ENCODE peak calls at places on chromosomes 5 and 9, in ten cellular contexts. One of them, this sample, is unnamed.

GRCh38 chr5:22572941-22573340 is 280.2 kb downstream of the CDH12 start:
- DNase-seq in A673: no peak
- DNase-seq in pancreas: no peak
- DNase-seq in spleen: no peak
- DNase-seq in heart right ventricle: no peak
- DNase-seq in CD4-positive, CD25-positive, alpha-beta regulatory T cell: no peak
- DNase-seq in Peyer's patch: no peak
- DNase-seq in GM23338: no peak
- DNase-seq in HL-60: no peak
- DNase-seq in right lobe of liver: no peak
- DNase-seq in this sample: no peak

GRCh38 chr9:4490705-4491620 is 695 bp downstream of the SLC1A1 start:
- DNase-seq in heart right ventricle: peak
- DNase-seq in spleen: no peak
- DNase-seq in GM23338: peak
- DNase-seq in Peyer's patch: peak
- DNase-seq in pancreas: no peak
- DNase-seq in CD4-positive, CD25-positive, alpha-beta regulatory T cell: peak
- DNase-seq in HL-60: no peak
- DNase-seq in A673: peak
- DNase-seq in right lobe of liver: peak
- DNase-seq in this sample: peak

GRCh38 chr9:106421772-106422171 is 441.2 kb upstream of the ZNF462 start:
- DNase-seq in Peyer's patch: no peak
- DNase-seq in HL-60: no peak
- DNase-seq in pancreas: no peak
- DNase-seq in right lobe of liver: no peak
- DNase-seq in spleen: no peak
- DNase-seq in GM23338: no peak
- DNase-seq in heart right ventricle: no peak
- DNase-seq in A673: no peak
- DNase-seq in CD4-positive, CD25-positive, alpha-beta regulatory T cell: no peak
- DNase-seq in this sample: no peak

GRCh38 chr5:146623657-146624056 is 107.7 kb upstream of the GPR151 start:
- DNase-seq in pancreas: no peak
- DNase-seq in HL-60: no peak
- DNase-seq in spleen: no peak
- DNase-seq in right lobe of liver: no peak
- DNase-seq in CD4-positive, CD25-positive, alpha-beta regulatory T cell: no peak
- DNase-seq in A673: no peak
- DNase-seq in Peyer's patch: no peak
- DNase-seq in heart right ventricle: no peak
- DNase-seq in GM23338: no peak
- DNase-seq in this sample: no peak

GRCh38 chr5:139287890-139288635 is 5.5 kb upstream of the MATR3 start:
- DNase-seq in HL-60: no peak
- DNase-seq in heart right ventricle: no peak
- DNase-seq in GM23338: no peak
- DNase-seq in CD4-positive, CD25-positive, alpha-beta regulatory T cell: no peak
- DNase-seq in right lobe of liver: no peak
- DNase-seq in pancreas: no peak
- DNase-seq in Peyer's patch: no peak
- DNase-seq in spleen: no peak
- DNase-seq in A673: no peak
- DNase-seq in this sample: no peak

GRCh38 chr9:133141833-133142594 is 21.0 kb upstream of the RALGDS start:
- DNase-seq in HL-60: no peak
- DNase-seq in Peyer's patch: peak
- DNase-seq in spleen: peak
- DNase-seq in right lobe of liver: no peak
- DNase-seq in pancreas: peak
- DNase-seq in A673: no peak
- DNase-seq in GM23338: no peak
- DNase-seq in heart right ventricle: peak
- DNase-seq in CD4-positive, CD25-positive, alpha-beta regulatory T cell: peak
- DNase-seq in this sample: no peak

GRCh38 chr9:111980398-111980797 is 83.8 kb downstream of the UGCG start:
- DNase-seq in right lobe of liver: peak
- DNase-seq in Peyer's patch: no peak
- DNase-seq in HL-60: no peak
- DNase-seq in heart right ventricle: no peak
- DNase-seq in GM23338: no peak
- DNase-seq in spleen: no peak
- DNase-seq in CD4-positive, CD25-positive, alpha-beta regulatory T cell: no peak
- DNase-seq in A673: no peak
- DNase-seq in pancreas: no peak
- DNase-seq in this sample: no peak

GRCh38 chr5:40401965-40402364 is 277.8 kb upstream of the PTGER4 start:
- DNase-seq in CD4-positive, CD25-positive, alpha-beta regulatory T cell: no peak
- DNase-seq in A673: peak
- DNase-seq in spleen: no peak
- DNase-seq in heart right ventricle: no peak
- DNase-seq in GM23338: no peak
- DNase-seq in Peyer's patch: no peak
- DNase-seq in HL-60: no peak
- DNase-seq in right lobe of liver: no peak
- DNase-seq in pancreas: no peak
- DNase-seq in this sample: no peak

GRCh38 chr5:157548513-157549282 is 26.9 kb downstream of the ADAM19 start:
- DNase-seq in HL-60: no peak
- DNase-seq in spleen: no peak
- DNase-seq in pancreas: no peak
- DNase-seq in right lobe of liver: peak
- DNase-seq in Peyer's patch: no peak
- DNase-seq in heart right ventricle: no peak
- DNase-seq in CD4-positive, CD25-positive, alpha-beta regulatory T cell: no peak
- DNase-seq in GM23338: no peak
- DNase-seq in A673: no peak
- DNase-seq in this sample: no peak

GRCh38 chr5:55638455-55638854 is 73.7 kb downstream of the SLC38A9 start:
- DNase-seq in Peyer's patch: no peak
- DNase-seq in CD4-positive, CD25-positive, alpha-beta regulatory T cell: no peak
- DNase-seq in GM23338: no peak
- DNase-seq in A673: no peak
- DNase-seq in heart right ventricle: no peak
- DNase-seq in HL-60: no peak
- DNase-seq in spleen: no peak
- DNase-seq in pancreas: no peak
- DNase-seq in right lobe of liver: no peak
- DNase-seq in this sample: no peak

GRCh38 chr5:64592942-64593341 is 87.1 kb downstream of the RGS7BP start:
- DNase-seq in pancreas: no peak
- DNase-seq in A673: no peak
- DNase-seq in GM23338: no peak
- DNase-seq in heart right ventricle: no peak
- DNase-seq in HL-60: no peak
- DNase-seq in Peyer's patch: no peak
- DNase-seq in CD4-positive, CD25-positive, alpha-beta regulatory T cell: no peak
- DNase-seq in right lobe of liver: no peak
- DNase-seq in spleen: no peak
- DNase-seq in this sample: no peak

GRCh38 chr5:138138949-138139775 is at the start of gene NME5:
- DNase-seq in HL-60: peak
- DNase-seq in CD4-positive, CD25-positive, alpha-beta regulatory T cell: no peak
- DNase-seq in pancreas: peak
- DNase-seq in spleen: peak
- DNase-seq in GM23338: peak
- DNase-seq in right lobe of liver: peak
- DNase-seq in Peyer's patch: peak
- DNase-seq in heart right ventricle: peak
- DNase-seq in A673: peak
- DNase-seq in this sample: peak

GRCh38 chr5:54455413-54456157 is at the start of gene HSPB3:
- DNase-seq in right lobe of liver: no peak
- DNase-seq in HL-60: no peak
- DNase-seq in spleen: no peak
- DNase-seq in GM23338: no peak
- DNase-seq in Peyer's patch: no peak
- DNase-seq in pancreas: no peak
- DNase-seq in CD4-positive, CD25-positive, alpha-beta regulatory T cell: no peak
- DNase-seq in A673: peak
- DNase-seq in heart right ventricle: peak
- DNase-seq in this sample: no peak

GRCh38 chr5:125785407-125785806 is 637.8 kb upstream of the GRAMD2B start:
- DNase-seq in spleen: no peak
- DNase-seq in CD4-positive, CD25-positive, alpha-beta regulatory T cell: no peak
- DNase-seq in Peyer's patch: no peak
- DNase-seq in right lobe of liver: no peak
- DNase-seq in heart right ventricle: no peak
- DNase-seq in pancreas: no peak
- DNase-seq in GM23338: no peak
- DNase-seq in HL-60: no peak
- DNase-seq in A673: no peak
- DNase-seq in this sample: no peak

GRCh38 chr9:104802110-104802509 is 38.2 kb downstream of the NIPSNAP3B start:
- DNase-seq in pancreas: no peak
- DNase-seq in GM23338: no peak
- DNase-seq in HL-60: no peak
- DNase-seq in Peyer's patch: no peak
- DNase-seq in CD4-positive, CD25-positive, alpha-beta regulatory T cell: no peak
- DNase-seq in spleen: no peak
- DNase-seq in right lobe of liver: no peak
- DNase-seq in A673: no peak
- DNase-seq in heart right ventricle: no peak
- DNase-seq in this sample: no peak

GRCh38 chr9:108534741-108535140 is 321.0 kb downstream of the ACTL7B start:
- DNase-seq in pancreas: no peak
- DNase-seq in right lobe of liver: no peak
- DNase-seq in A673: no peak
- DNase-seq in heart right ventricle: no peak
- DNase-seq in CD4-positive, CD25-positive, alpha-beta regulatory T cell: no peak
- DNase-seq in HL-60: no peak
- DNase-seq in Peyer's patch: no peak
- DNase-seq in spleen: no peak
- DNase-seq in GM23338: no peak
- DNase-seq in this sample: no peak

GRCh38 chr9:18393340-18394130 is 80.4 kb upstream of the ADAMTSL1 start:
- DNase-seq in heart right ventricle: no peak
- DNase-seq in HL-60: no peak
- DNase-seq in Peyer's patch: no peak
- DNase-seq in GM23338: no peak
- DNase-seq in CD4-positive, CD25-positive, alpha-beta regulatory T cell: no peak
- DNase-seq in A673: peak
- DNase-seq in right lobe of liver: no peak
- DNase-seq in spleen: no peak
- DNase-seq in pancreas: peak
- DNase-seq in this sample: no peak

GRCh38 chr5:133685402-133686018 is 73.2 kb upstream of the FSTL4 start:
- DNase-seq in right lobe of liver: no peak
- DNase-seq in HL-60: no peak
- DNase-seq in pancreas: no peak
- DNase-seq in Peyer's patch: no peak
- DNase-seq in spleen: peak
- DNase-seq in CD4-positive, CD25-positive, alpha-beta regulatory T cell: no peak
- DNase-seq in GM23338: no peak
- DNase-seq in A673: no peak
- DNase-seq in heart right ventricle: no peak
- DNase-seq in this sample: no peak

GRCh38 chr5:159928122-159928960 is 12.1 kb downstream of the ADRA1B start:
- DNase-seq in heart right ventricle: peak
- DNase-seq in CD4-positive, CD25-positive, alpha-beta regulatory T cell: no peak
- DNase-seq in pancreas: no peak
- DNase-seq in spleen: no peak
- DNase-seq in A673: no peak
- DNase-seq in right lobe of liver: no peak
- DNase-seq in Peyer's patch: no peak
- DNase-seq in HL-60: no peak
- DNase-seq in GM23338: peak
- DNase-seq in this sample: no peak

GRCh38 chr5:172443441-172444109 is 10.8 kb downstream of the SH3PXD2B start:
- DNase-seq in pancreas: peak
- DNase-seq in right lobe of liver: no peak
- DNase-seq in heart right ventricle: peak
- DNase-seq in GM23338: no peak
- DNase-seq in spleen: peak
- DNase-seq in HL-60: no peak
- DNase-seq in CD4-positive, CD25-positive, alpha-beta regulatory T cell: no peak
- DNase-seq in A673: peak
- DNase-seq in Peyer's patch: peak
- DNase-seq in this sample: no peak
- H3K27ac ChIP-seq in pancreas: no peak
- H3K27ac ChIP-seq in right lobe of liver: no peak
- H3K27ac ChIP-seq in heart right ventricle: peak
- H3K27ac ChIP-seq in GM23338: no peak
- H3K27ac ChIP-seq in spleen: no peak
- H3K27ac ChIP-seq in HL-60: no peak
- H3K27ac ChIP-seq in CD4-positive, CD25-positive, alpha-beta regulatory T cell: no peak
- H3K27ac ChIP-seq in A673: no peak
- H3K27ac ChIP-seq in Peyer's patch: peak
- H3K27ac ChIP-seq in this sample: no peak

DNA sequence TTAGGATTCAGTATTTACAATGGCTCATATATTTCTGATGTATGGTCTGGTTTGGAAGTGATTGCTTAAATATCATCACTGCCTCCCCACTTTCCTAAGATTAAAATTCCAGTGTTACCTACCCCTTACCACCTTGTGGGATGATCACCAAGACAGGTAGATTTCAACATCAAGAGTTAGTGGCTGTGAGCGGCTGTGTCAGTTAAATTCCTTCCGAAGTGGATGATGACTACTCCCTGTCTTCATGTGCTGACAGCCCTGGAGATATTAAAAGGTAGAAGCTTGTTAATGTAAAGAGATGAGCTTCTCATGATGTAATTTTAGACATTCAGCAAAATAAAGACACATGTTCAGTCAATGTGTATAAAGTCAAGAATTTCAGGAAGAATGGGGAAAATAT is 4.2 kb downstream of the ITGA2 start:
- DNase-seq in GM23338: no peak
- DNase-seq in Peyer's patch: no peak
- DNase-seq in heart right ventricle: no peak
- DNase-seq in pancreas: no peak
- DNase-seq in A673: no peak
- DNase-seq in HL-60: no peak
- DNase-seq in right lobe of liver: no peak
- DNase-seq in spleen: no peak
- DNase-seq in CD4-positive, CD25-positive, alpha-beta regulatory T cell: no peak
- DNase-seq in this sample: no peak
- H3K4me3 ChIP-seq in GM23338: no peak
- H3K4me3 ChIP-seq in Peyer's patch: no peak
- H3K4me3 ChIP-seq in heart right ventricle: no peak
- H3K4me3 ChIP-seq in pancreas: no peak
- H3K4me3 ChIP-seq in A673: no peak
- H3K4me3 ChIP-seq in HL-60: no peak
- H3K4me3 ChIP-seq in right lobe of liver: no peak
- H3K4me3 ChIP-seq in spleen: no peak
- H3K4me3 ChIP-seq in CD4-positive, CD25-positive, alpha-beta regulatory T cell: no peak
- H3K4me3 ChIP-seq in this sample: no peak

GRCh38 chr5:143435207-143435657 is 31.7 kb upstream of the NR3C1 start:
- DNase-seq in heart right ventricle: no peak
- DNase-seq in A673: no peak
- DNase-seq in spleen: no peak
- DNase-seq in CD4-positive, CD25-positive, alpha-beta regulatory T cell: peak
- DNase-seq in Peyer's patch: no peak
- DNase-seq in GM23338: no peak
- DNase-seq in right lobe of liver: peak
- DNase-seq in HL-60: peak
- DNase-seq in pancreas: no peak
- DNase-seq in this sample: no peak
- H3K27ac ChIP-seq in heart right ventricle: no peak
- H3K27ac ChIP-seq in A673: no peak
- H3K27ac ChIP-seq in spleen: peak
- H3K27ac ChIP-seq in CD4-positive, CD25-positive, alpha-beta regulatory T cell: peak
- H3K27ac ChIP-seq in Peyer's patch: peak
- H3K27ac ChIP-seq in GM23338: no peak
- H3K27ac ChIP-seq in right lobe of liver: peak
- H3K27ac ChIP-seq in HL-60: peak
- H3K27ac ChIP-seq in pancreas: no peak
- H3K27ac ChIP-seq in this sample: no peak

GRCh38 chr9:11702529-11702928 is 990.7 kb upstream of the TYRP1 start:
- DNase-seq in GM23338: no peak
- DNase-seq in spleen: no peak
- DNase-seq in CD4-positive, CD25-positive, alpha-beta regulatory T cell: no peak
- DNase-seq in pancreas: no peak
- DNase-seq in heart right ventricle: no peak
- DNase-seq in A673: peak
- DNase-seq in Peyer's patch: no peak
- DNase-seq in right lobe of liver: no peak
- DNase-seq in HL-60: no peak
- DNase-seq in this sample: no peak
- H3K4me3 ChIP-seq in GM23338: no peak
- H3K4me3 ChIP-seq in spleen: no peak
- H3K4me3 ChIP-seq in CD4-positive, CD25-positive, alpha-beta regulatory T cell: no peak
- H3K4me3 ChIP-seq in pancreas: no peak
- H3K4me3 ChIP-seq in heart right ventricle: no peak
- H3K4me3 ChIP-seq in A673: no peak
- H3K4me3 ChIP-seq in Peyer's patch: no peak
- H3K4me3 ChIP-seq in right lobe of liver: no peak
- H3K4me3 ChIP-seq in HL-60: no peak
- H3K4me3 ChIP-seq in this sample: no peak

This sample was measured in neural progenitor cell.